ENCODE peak calls at places on chromosomes 16 and 17, in seven cellular contexts. I, Z, W, L, J, U and A are unnamed samples.

GRCh38 chr17:62064791-62065563 is at the start of gene MED13:
- DNase-seq in J (peak), Z (peak), U (peak), L (no peak), I (no peak), W (peak), A (peak)

GRCh38 chr17:19270347-19270950 is 33.3 kb downstream of the EPN2 start:
- DNase-seq in J (no peak), W (no peak), I (no peak), U (no peak), Z (peak), L (no peak), A (no peak)

GRCh38 chr17:65365209-65365608 is 196.2 kb downstream of the AXIN2 start:
- DNase-seq in I (no peak), J (no peak), W (no peak), U (no peak), L (no peak), Z (no peak), A (no peak)

GRCh38 chr16:50620646-50621451 is 60.3 kb downstream of the SNX20 start:
- DNase-seq in L (no peak), U (no peak), J (no peak), I (no peak), Z (no peak), W (no peak), A (no peak)

GRCh38 chr17:30970757-30971567 is at the start of gene RNF135:
- DNase-seq in U (peak), I (no peak), Z (peak), J (peak), L (peak), W (peak), A (peak)

GRCh38 chr17:43953746-43954145 is at the start of gene PYY:
- DNase-seq in L (no peak), Z (no peak), U (no peak), I (no peak), J (no peak), W (no peak), A (no peak)

GRCh38 chr16:49980166-49980565 is 44.9 kb upstream of the CNEP1R1 start:
- DNase-seq in I (no peak), U (no peak), L (no peak), J (peak), Z (no peak), W (no peak), A (no peak)

GRCh38 chr16:8963010-8963824 is 489 bp downstream of the USP7 start:
- DNase-seq in Z (no peak), L (no peak), J (no peak), W (no peak), U (peak), I (no peak), A (peak)

GRCh38 chr16:31453255-31454204 is 5.8 kb upstream of the ARMC5 start:
- DNase-seq in I (no peak), J (peak), U (no peak), W (no peak), Z (no peak), L (no peak), A (peak)

GRCh38 chr17:8117980-8118768 is at the start of gene ALOXE3:
- DNase-seq in W (no peak), I (peak), U (peak), Z (no peak), L (no peak), J (peak), A (peak)

GRCh38 chr16:4290236-4290830 is 17.5 kb upstream of the TFAP4 start:
- DNase-seq in Z (no peak), L (peak), W (no peak), I (no peak), J (peak), U (peak), A (no peak)

GRCh38 chr16:68737046-68737729 is at the start of gene CDH1:
- DNase-seq in Z (no peak), U (no peak), W (peak), J (no peak), I (no peak), L (no peak), A (peak)

GRCh38 chr16:56953006-56953405 is 8.7 kb upstream of the CETP start:
- DNase-seq in Z (no peak), U (no peak), I (no peak), J (no peak), W (no peak), L (no peak), A (no peak)

GRCh38 chr17:4558311-4558972 is 1.9 kb downstream of the GGT6 start:
- DNase-seq in L (no peak), Z (no peak), I (no peak), W (peak), U (no peak), J (no peak), A (no peak)

GRCh38 chr16:5350118-5350517 is 252.5 kb upstream of the EEF2KMT start:
- DNase-seq in Z (no peak), W (no peak), U (no peak), L (no peak), J (no peak), I (no peak), A (no peak)

GRCh38 chr17:55384833-55385232 is 36.8 kb downstream of the MMD start:
- DNase-seq in Z (no peak), J (no peak), U (no peak), L (no peak), W (no peak), I (no peak), A (no peak)

GRCh38 chr17:18026408-18026776 is 12.6 kb downstream of the ATPAF2 start:
- DNase-seq in J (peak), Z (no peak), W (no peak), U (peak), L (no peak), I (peak), A (no peak)

GRCh38 chr16:83308414-83308813 is 499.4 kb upstream of the HSBP1 start:
- DNase-seq in W (no peak), J (no peak), U (no peak), Z (no peak), I (no peak), L (no peak), A (no peak)